ENCODE peak calls at places on chromosomes 5 and 9, in four cellular contexts. One of them, this sample, is unnamed.

GRCh38 chr9:113381909-113382411 is 5.2 kb upstream of the HDHD3 start:
- DNase-seq in HepG2: peak; percentile 89
- DNase-seq in GM12878: no peak
- DNase-seq in K562: no peak
- DNase-seq in this sample: no peak

GRCh38 chr9:136613824-136614371 is 48.8 kb upstream of the EGFL7 start:
- DNase-seq in HepG2: no peak
- DNase-seq in K562: no peak
- DNase-seq in GM12878: no peak
- DNase-seq in this sample: no peak

GRCh38 chr5:137015540-137016116 is 483.5 kb downstream of the SPOCK1 start:
- DNase-seq in GM12878: no peak
- DNase-seq in HepG2: no peak
- DNase-seq in K562: no peak
- DNase-seq in this sample: no peak

GRCh38 chr9:81574399-81574798 is 114.9 kb downstream of the TLE1 start:
- DNase-seq in HepG2: peak; percentile 34
- DNase-seq in GM12878: no peak
- DNase-seq in K562: no peak
- DNase-seq in this sample: no peak

GRCh38 chr5:8756498-8757084 is 789.3 kb downstream of the SEMA5A start:
- DNase-seq in GM12878: no peak
- DNase-seq in K562: no peak
- DNase-seq in HepG2: no peak
- DNase-seq in this sample: no peak

GRCh38 chr9:129570450-129571297 is 50.2 kb downstream of the C9orf50 start:
- DNase-seq in HepG2: peak; percentile 75
- DNase-seq in K562: peak; percentile 68
- DNase-seq in GM12878: no peak
- DNase-seq in this sample: no peak

GRCh38 chr5:90792725-90793124 is 234.1 kb downstream of the ADGRV1 start:
- DNase-seq in K562: no peak
- DNase-seq in GM12878: no peak
- DNase-seq in HepG2: no peak
- DNase-seq in this sample: no peak

GRCh38 chr5:38871790-38872551 is 26.2 kb downstream of the OSMR start:
- DNase-seq in K562: no peak
- DNase-seq in HepG2: peak; percentile 23
- DNase-seq in GM12878: no peak
- DNase-seq in this sample: no peak

GRCh38 chr9:16318516-16319060 is 551.9 kb downstream of the BNC2 start:
- DNase-seq in K562: no peak
- DNase-seq in GM12878: no peak
- DNase-seq in HepG2: no peak
- DNase-seq in this sample: no peak

DNA sequence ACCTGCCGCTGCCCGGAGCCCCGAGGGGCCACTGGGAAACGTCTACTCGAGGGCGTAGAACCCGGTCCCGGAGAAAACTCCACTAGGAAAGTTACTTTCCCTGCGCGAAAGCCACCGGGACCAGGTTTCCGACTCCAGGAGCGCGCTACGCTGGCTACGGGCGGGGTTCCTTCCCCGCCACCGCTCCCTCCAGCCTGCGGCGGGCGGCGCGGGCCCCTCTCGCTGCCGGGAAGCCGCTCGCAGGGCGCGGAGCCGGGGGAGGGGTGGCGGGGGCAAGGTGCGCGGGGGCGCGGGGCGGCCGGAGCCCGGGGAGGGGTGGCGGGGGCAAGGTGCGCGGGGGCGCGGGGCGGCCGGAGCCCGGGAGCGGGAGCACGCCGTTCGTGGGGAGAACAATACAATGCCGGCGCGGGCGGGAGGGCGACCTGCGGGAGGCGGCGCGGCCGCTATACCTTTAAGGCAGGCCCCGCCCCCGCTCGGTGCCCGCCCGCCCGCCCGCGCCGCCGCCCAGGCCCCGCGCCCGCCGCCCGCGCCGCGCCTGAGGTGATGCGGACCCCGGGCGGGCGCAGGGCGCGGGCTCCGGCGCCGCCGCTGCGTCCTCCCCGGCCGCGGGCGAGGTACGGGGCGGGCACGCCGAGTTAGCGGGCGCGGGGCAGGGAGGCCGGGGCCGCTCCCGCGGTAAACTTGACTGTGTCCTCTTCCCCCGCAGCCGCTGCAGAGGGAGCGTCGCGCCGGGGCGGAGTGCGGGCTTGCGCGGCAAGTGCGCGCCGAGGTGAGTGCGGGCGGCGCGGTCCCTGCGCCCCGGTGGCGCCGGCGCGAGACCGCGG is 278.2 kb downstream of the AOPEP start:
- DNase-seq in HepG2: peak; percentile 48
- DNase-seq in K562: peak; percentile 80
- DNase-seq in GM12878: no peak
- DNase-seq in this sample: peak; percentile 65
- TF ChIP-seq TARDBP in HepG2: no peak
- TF ChIP-seq TARDBP in K562: no peak
- TF ChIP-seq TARDBP in GM12878: no peak
- TF ChIP-seq TARDBP in this sample: no peak

DNA sequence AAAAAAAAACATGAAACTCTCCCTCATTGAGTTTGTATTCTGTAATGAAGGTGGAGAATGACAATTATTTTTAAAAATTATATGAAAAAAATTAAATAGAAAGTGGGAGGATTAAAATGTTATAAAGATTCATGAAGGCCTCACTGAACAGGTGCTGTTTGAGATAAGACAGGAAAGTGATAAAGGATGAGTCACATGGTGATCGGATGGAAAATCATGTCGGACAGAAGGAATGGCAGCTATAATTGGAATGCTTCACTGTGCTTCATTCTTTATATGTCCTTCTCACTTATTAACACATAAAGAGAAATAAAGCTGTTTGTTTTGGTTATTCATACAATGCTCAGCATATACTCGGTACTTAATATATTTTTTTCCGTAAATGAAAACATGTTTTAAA is 464.5 kb upstream of the RGMB start:
- DNase-seq in GM12878: no peak
- DNase-seq in K562: no peak
- DNase-seq in HepG2: no peak
- DNase-seq in this sample: no peak
- TF ChIP-seq TARDBP in GM12878: no peak
- TF ChIP-seq TARDBP in K562: no peak
- TF ChIP-seq TARDBP in HepG2: no peak
- TF ChIP-seq TARDBP in this sample: no peak

DNA sequence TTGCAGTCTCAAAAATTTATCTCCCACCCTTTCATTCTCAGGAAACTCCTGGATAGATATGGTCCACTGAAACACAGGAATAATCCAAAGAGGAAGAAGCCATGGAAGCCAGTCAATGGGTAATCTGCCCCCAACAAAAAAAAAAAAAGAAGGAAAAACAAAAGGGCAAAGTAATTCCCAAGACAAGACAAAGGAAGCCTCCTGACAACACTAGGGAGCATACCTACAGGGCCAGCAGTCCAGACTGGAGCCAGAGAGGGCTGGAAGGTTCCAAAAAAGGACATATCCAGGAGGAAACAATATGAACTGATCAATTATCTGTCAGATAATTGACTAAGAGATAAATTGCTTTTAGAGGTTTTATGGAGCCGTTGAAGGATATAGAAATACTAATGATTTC is 12.9 kb downstream of the FNIP1 start:
- DNase-seq in HepG2: no peak
- DNase-seq in GM12878: no peak
- DNase-seq in K562: no peak
- DNase-seq in this sample: no peak
- TF ChIP-seq TARDBP in HepG2: no peak
- TF ChIP-seq TARDBP in GM12878: no peak
- TF ChIP-seq TARDBP in K562: no peak
- TF ChIP-seq TARDBP in this sample: no peak

GRCh38 chr5:139137703-139138102 is 60.5 kb downstream of the SIL1 start:
- DNase-seq in GM12878: no peak
- DNase-seq in K562: peak; percentile 24
- DNase-seq in HepG2: peak; percentile 16
- DNase-seq in this sample: peak; percentile 42
- TF ChIP-seq TARDBP in GM12878: no peak
- TF ChIP-seq TARDBP in K562: no peak
- TF ChIP-seq TARDBP in HepG2: no peak
- TF ChIP-seq TARDBP in this sample: no peak

This sample was measured in HEK293T.